ENCODE peak calls at places on chromosomes 11 and 22, in four cellular contexts. S, E, Q and O are unnamed samples.

GRCh38 chr11:64924910-64925284 is 408 bp downstream of the PPP2R5B start:
- DNase-seq in Q (peak), S (no peak), E (peak), O (no peak)

GRCh38 chr22:23549198-23549595 is 30.9 kb downstream of the IGLL1 start:
- DNase-seq in Q (no peak), S (no peak), E (no peak), O (no peak)

GRCh38 chr11:82701847-82702520 is 31.7 kb downstream of the FAM181B start:
- DNase-seq in S (peak), Q (peak), E (no peak), O (no peak)

GRCh38 chr11:10502065-10502680 is 38.8 kb downstream of the RNF141 start:
- DNase-seq in S (no peak), Q (no peak), E (no peak), O (no peak)

GRCh38 chr22:17911312-17911705 is 113.1 kb downstream of the MICAL3 start:
- DNase-seq in Q (no peak), E (no peak), S (no peak), O (no peak)

GRCh38 chr22:25475554-25476022 is 88.9 kb upstream of the GRK3 start:
- DNase-seq in Q (no peak), E (peak), S (peak), O (no peak)

GRCh38 chr11:64207247-64208085 is 945 bp downstream of the FERMT3 start:
- DNase-seq in E (peak), S (peak), Q (peak), O (peak)

GRCh38 chr11:132962026-132962425 is 570.3 kb downstream of the OPCML start:
- DNase-seq in S (peak), Q (no peak), E (no peak), O (no peak)

GRCh38 chr11:115217726-115218311 is 286.4 kb downstream of the CADM1 start:
- DNase-seq in Q (no peak), E (no peak), S (no peak), O (no peak)

GRCh38 chr11:35144103-35144741 is 5.3 kb downstream of the CD44 start:
- DNase-seq in Q (peak), E (peak), S (peak), O (no peak)

GRCh38 chr11:77211040-77211451 is 83.0 kb downstream of the MYO7A start:
- DNase-seq in S (no peak), E (peak), Q (no peak), O (no peak)

GRCh38 chr11:46914910-46915309 is 3.4 kb downstream of the LRP4 start:
- DNase-seq in S (no peak), Q (no peak), E (no peak), O (no peak)

GRCh38 chr11:12005476-12005875 is 3.0 kb downstream of the DKK3 start:
- DNase-seq in S (peak), Q (no peak), E (no peak), O (no peak)

DNA sequence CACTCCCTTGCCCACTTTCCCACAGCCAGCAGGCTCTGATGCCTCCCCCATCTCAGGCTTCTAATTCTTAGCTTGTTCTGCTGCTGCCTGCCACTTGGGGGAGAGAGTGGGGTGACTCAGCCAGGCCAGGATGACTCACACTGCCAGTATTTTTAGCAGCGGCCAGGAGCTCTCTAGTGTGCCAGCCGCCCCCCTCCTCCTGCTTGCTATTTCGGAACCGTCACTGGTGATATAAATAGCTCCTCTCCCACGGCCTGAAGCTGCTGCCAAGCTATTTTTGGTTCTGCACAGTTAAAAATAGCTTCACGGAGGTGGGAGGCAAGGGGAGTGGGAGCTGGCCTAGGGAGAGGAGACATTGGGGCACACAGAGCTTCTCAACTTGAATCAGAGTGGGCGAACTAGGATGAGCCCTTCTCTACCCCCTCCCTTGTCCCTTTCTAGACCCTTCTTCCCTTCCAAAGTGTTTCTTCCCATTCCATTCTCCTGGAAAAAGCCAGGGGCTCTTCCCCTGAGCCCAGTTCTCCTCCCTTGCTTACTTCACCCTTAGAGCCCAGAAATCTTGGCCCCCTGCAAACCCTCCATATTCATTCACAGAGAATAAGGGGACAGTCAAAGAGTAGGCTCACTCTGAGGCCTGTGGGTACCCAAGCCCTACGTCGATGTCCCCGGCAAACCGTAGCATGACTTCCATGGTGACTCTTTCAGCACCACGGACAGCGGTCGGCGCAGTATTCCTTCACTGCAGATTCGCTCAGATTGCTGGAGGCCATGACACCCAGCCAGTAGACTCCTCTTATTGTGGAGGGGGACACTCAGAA is 2.5 kb upstream of the NPAS4 start:
- DNase-seq in S (peak), E (peak), Q (peak), O (no peak)
- H3K4me3 ChIP-seq in S (no peak), E (no peak), Q (no peak), O (no peak)

GRCh38 chr11:80722616-80723015 is 1281.8 kb upstream of the TENM4 start:
- DNase-seq in S (peak), E (no peak), Q (no peak), O (no peak)
- H3K4me3 ChIP-seq in S (no peak), E (no peak), Q (no peak), O (no peak)

DNA sequence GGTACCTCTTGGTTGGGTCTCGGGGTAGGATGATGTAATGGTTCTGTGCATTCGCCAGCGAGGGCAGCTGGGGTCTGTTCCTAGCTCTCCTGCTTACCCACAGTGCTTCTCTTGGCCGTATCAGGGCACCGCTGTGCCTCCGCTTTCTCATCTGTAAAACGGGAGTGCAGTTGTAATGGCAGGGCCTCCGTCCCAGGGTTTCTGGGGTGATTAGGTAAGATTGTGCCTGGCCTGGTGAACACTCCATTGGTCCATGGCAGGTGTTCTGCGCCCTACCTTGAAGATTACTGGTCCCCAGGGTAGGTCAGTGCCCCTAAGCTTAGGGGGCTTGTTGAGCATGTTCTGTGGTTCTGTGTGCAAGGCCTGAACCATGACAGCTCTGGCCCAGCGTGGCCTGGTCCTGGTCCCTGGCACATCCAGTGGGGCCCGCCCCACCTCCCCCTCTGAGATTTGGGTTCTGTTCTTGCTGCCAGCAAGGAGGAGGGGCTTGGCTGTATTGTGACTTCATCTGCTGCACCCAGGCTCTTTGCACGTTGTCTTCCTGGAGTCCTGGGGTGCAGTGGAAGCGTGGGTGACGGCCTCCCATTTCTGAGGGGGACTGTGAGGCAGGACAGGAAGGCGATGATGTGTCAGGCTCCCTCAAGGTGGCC is 4.9 kb downstream of the MYRF start:
- DNase-seq in E (no peak), S (no peak), Q (no peak), O (no peak)
- H3K4me3 ChIP-seq in E (no peak), S (no peak), Q (no peak), O (no peak)

GRCh38 chr11:118619444-118620205 is 12.2 kb downstream of the PHLDB1 start:
- DNase-seq in E (peak), Q (no peak), S (peak), O (peak)

GRCh38 chr11:118621071-118621815 is 13.8 kb downstream of the PHLDB1 start:
- DNase-seq in S (peak), E (peak), Q (peak), O (peak)

GRCh38 chr11:118618991-118619375 is 11.6 kb downstream of the PHLDB1 start:
- DNase-seq in S (peak), Q (no peak), E (peak), O (peak)

GRCh38 chr11:118621898-118622375 is 14.5 kb downstream of the PHLDB1 start:
- DNase-seq in Q (no peak), S (no peak), E (no peak), O (no peak)

GRCh38 chr11:118620529-118621070 is 13.2 kb downstream of the PHLDB1 start:
- DNase-seq in E (no peak), Q (no peak), S (peak), O (no peak)
- H3K4me3 ChIP-seq in E (peak), Q (no peak), S (peak), O (peak)

DNA sequence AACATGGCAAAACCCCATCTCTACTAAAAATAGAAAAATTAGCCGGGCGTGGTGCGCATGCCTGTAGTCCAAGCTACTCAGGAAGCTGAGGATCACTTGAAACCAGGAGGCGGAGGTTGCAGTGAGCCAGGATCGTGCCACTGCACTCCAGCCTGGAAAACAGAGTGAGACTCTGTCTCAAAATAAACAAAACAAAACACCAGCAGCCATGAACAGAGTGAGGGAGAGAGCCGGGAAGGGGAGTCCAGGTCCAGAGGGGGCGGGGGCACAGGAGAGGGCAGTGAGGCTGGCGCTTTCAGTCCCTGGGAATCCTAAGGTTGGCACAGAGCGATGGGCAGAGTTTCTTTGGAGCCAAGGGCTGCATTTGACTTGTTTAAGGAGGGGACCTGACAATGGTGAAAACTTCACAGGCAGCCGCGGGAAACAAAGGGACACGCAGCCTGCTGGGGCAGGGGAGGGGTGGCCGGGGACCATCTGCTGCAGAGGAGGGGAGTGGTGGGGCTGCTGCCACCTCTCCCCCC is 2.5 kb downstream of the MFNG start:
- DNase-seq in E (peak), Q (no peak), S (no peak), O (no peak)
- H3K4me3 ChIP-seq in E (no peak), Q (no peak), S (no peak), O (no peak)

DNA sequence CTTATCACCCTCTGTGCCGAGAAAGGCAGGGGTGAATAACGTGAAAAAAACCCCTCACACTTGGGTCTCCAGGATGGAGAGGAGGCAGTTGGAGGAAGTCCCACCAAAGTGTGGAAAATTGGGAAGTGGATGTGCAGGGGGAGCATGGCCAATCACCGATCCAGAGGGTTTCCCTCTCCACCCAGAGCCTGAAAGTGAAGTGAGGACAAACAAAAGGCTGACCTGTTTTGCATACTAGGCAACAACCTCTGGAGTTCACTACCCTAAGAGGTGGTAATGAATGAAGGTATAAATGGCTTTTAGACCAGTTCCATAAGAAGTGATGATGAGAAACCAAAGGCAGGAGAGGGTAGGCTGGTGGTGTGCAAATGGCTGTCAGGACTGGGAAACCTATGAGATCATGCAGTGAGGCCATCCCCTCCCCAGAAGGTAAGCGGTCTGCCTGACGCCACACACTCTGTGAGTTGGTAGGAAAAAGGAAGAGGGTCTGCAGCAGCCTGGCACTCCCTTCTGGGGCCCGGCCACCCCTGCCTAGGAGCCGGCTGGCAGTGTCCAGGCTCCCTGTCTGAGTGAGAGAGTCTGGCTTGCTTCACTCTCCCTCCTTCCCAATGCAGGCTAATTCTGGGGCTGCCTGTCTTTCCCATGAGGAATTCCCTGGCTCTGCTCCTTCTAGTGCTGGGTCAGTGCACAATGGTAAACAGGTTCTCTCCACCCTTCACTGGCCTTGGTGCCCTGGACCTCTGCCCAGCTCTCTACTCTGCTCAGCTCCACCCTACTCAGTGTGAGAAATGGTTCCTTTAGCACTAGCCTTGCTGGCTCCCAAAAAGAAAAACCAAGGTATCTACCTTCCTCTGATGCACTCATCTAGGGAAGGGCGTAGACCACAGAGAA is 15.6 kb downstream of the TBC1D10A start:
- DNase-seq in Q (peak), E (peak), S (peak), O (peak)
- H3K4me3 ChIP-seq in Q (no peak), E (peak), S (no peak), O (no peak)

DNA sequence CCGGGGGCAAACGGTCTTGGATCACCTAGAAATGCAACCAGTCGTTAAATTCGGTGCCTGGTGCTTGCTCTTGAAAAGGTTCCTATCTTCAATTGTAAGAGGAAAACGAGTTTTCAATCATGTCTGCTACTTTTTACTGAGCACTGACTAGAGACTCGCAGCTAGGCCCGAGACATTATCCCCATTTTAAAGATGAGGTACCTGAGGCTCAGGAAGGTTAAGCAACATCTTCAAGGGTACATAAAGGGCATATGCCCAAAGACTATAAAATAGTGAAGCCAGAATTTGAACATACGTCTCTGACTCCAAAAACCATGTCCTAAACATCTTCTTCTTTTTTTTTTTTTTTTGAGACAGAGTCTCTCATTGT is 638 bp upstream of the PISD start:
- DNase-seq in E (no peak), Q (no peak), S (no peak), O (no peak)
- H3K4me3 ChIP-seq in E (peak), Q (peak), S (peak), O (peak)